ENCODE peak calls at places on chromosomes 11 and 22, in four cellular contexts. Z, B, G and L are unnamed samples.
A peak's percentile ranks its signal among the peaks of the same experiment; 100 is the strongest.

GRCh38 chr22:41816871-41817270 is 16.0 kb upstream of the SREBF2 start:
- DNase-seq in G (no peak), B (no peak), Z (no peak), L (no peak)

GRCh38 chr11:70170596-70171210 is 32.4 kb upstream of the FADD start:
- DNase-seq in Z (no peak), G (no peak), B (no peak), L (no peak)

GRCh38 chr22:11613898-11614755 is 3913.9 kb upstream of the OR11H1 start:
- DNase-seq in G (no peak), Z (no peak), B (no peak), L (no peak)

GRCh38 chr11:1219446-1219835 is 3.4 kb upstream of the MUC5B start:
- DNase-seq in Z (no peak), G (no peak), B (no peak), L (peak; percentile 60)

GRCh38 chr11:102921587-102922220 is 33.8 kb downstream of the MMP13 start:
- DNase-seq in B (no peak), Z (no peak), G (no peak), L (no peak)

GRCh38 chr11:13321431-13321830 is 43.8 kb downstream of the BMAL1 start:
- DNase-seq in G (no peak), Z (no peak), B (no peak), L (no peak)

GRCh38 chr22:16781074-16781763 is 44.0 kb downstream of the XKR3 start:
- DNase-seq in G (no peak), Z (no peak), B (no peak), L (no peak)

GRCh38 chr11:134945993-134946392 is 534.0 kb upstream of the B3GAT1 start:
- DNase-seq in Z (no peak), B (no peak), G (no peak), L (no peak)

GRCh38 chr11:124109377-124109776 is 5.9 kb upstream of the VWA5A start:
- DNase-seq in Z (no peak), B (no peak), G (no peak), L (no peak)

GRCh38 chr11:124115782-124116616 is 749 bp downstream of the VWA5A start:
- DNase-seq in G (no peak), Z (no peak), B (peak; percentile 17), L (no peak)

GRCh38 chr11:124113890-124114289 is 1.4 kb upstream of the VWA5A start:
- DNase-seq in G (peak; percentile 45), Z (no peak), B (peak; percentile 68), L (no peak)

GRCh38 chr11:124119103-124119502 is 3.9 kb downstream of the VWA5A start:
- DNase-seq in Z (no peak), G (no peak), B (no peak), L (no peak)

GRCh38 chr11:124114942-124115781 is at the start of gene VWA5A:
- DNase-seq in G (peak; percentile 87), B (peak; percentile 93), Z (peak; percentile 54), L (peak; percentile 88)
- H3K4me3 ChIP-seq in G (peak within 1 kb of the TSS; percentile 69), B (peak within 1 kb of the TSS; percentile 67), Z (peak within 1 kb of the TSS; percentile 65), L (peak within 1 kb of the TSS; percentile 66)

DNA sequence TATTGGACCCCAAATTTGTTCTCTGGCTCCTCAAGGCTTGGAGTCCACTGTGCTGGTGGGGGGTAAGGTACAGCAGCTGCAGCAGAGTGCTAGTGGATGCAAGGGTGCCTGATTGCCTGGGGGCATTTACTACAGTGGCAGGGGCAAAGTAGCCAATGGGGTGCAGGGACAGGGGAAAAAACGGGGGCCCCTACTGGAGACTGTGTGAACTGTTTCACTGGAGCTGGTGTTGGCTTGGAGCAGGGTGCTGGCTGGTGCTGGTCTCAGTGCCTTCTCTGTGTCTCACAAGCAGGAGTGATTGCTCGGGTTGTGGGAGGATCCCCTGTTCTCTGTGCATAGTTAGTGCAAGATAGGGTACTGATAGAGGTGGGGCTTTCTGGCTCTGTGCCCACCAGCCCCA is 935.9 kb downstream of the JRKL start:
- DNase-seq in B (no peak), G (no peak), Z (no peak), L (no peak)
- H3K4me3 ChIP-seq in B (no peak overlapping the region), G (no peak overlapping the region), Z (no peak overlapping the region), L (no peak overlapping the region)

GRCh38 chr22:27720860-27721259 is 80.7 kb downstream of the MN1 start:
- DNase-seq in G (no peak), B (no peak), Z (no peak), L (no peak)

GRCh38 chr22:27724706-27725105 is 76.8 kb downstream of the MN1 start:
- DNase-seq in B (no peak), G (no peak), Z (no peak), L (peak; percentile 49)

GRCh38 chr22:27723708-27724107 is 77.8 kb downstream of the MN1 start:
- DNase-seq in Z (no peak), B (no peak), G (no peak), L (no peak)

GRCh38 chr22:27724181-27724580 is 77.4 kb downstream of the MN1 start:
- DNase-seq in Z (no peak), G (no peak), B (no peak), L (no peak)

DNA sequence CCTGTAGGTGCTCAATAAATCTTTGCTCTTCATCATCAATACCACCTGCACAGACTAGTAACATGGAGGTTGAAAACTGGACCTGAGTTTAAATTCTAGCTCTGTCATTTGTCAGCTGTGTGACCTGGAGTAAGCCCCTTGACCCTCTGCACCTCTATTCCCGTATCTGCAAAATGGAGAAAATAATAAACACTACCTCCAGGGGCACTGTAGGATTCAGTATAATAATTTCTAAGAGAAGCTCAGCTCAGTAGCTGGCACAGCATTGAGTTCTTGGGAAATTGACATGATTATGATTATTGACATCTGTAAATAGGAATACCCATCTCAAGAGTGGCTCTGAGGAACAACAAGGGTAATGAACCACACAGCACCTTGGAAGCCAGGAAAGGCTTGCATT is 78.4 kb downstream of the MN1 start:
- DNase-seq in B (no peak), Z (no peak), G (no peak), L (no peak)
- H3K4me3 ChIP-seq in B (no peak overlapping the region), Z (no peak overlapping the region), G (no peak overlapping the region), L (no peak overlapping the region)

DNA sequence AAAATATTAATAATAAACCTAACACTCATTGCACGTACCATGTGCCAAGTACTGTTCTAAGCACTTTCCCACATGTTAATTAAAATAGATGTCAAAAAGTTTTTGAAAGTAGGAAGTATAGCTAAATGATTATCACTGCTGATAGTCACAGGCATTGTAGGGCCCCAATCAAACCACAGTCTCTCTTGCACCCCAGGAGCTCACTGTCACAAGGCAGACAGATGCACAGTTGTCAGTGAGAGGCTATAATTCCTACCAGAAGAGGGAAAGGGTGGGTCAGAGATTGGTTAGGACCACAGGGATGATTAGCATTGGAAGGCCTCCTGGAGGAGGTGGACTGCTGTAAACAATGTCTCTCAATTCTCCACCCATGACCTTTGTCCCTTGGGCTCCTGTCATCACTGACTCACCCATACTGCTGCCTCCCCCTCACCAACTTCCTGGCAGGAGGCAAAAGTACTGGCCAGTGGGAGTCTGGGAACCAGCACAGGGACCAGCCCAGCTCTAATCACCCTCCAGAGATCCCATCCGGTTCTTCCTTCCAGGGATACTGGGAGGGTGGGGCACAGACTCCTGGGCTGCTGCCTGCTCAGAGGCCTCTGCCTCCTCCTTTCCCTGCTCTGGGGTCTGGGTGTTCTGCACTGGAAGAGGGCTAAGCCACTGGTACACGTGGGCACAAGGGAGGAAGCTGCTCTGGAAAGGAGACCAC is 1.1 kb upstream of the POLD4 start:
- DNase-seq in B (peak; percentile 84), G (peak; percentile 99), Z (peak; percentile 89), L (no peak)
- H3K4me3 ChIP-seq in B (peak overlapping the region; percentile 90), G (peak overlapping the region; percentile 75), Z (peak overlapping the region; percentile 44), L (no peak overlapping the region)

GRCh38 chr11:8807544-8808225 is 103.3 kb upstream of the AKIP1 start:
- DNase-seq in G (peak; percentile 94), B (peak; percentile 42), Z (peak; percentile 63), L (no peak)
- H3K4me3 ChIP-seq in G (peak overlapping the region; percentile 33), B (no peak overlapping the region), Z (peak overlapping the region; percentile 37), L (peak overlapping the region; percentile 59)

GRCh38 chr11:19245351-19245750 is 4.6 kb upstream of the E2F8 start:
- DNase-seq in B (no peak), Z (no peak), G (no peak), L (no peak)

GRCh38 chr11:19243601-19244000 is 2.9 kb upstream of the E2F8 start:
- DNase-seq in G (no peak), Z (no peak), B (no peak), L (no peak)

GRCh38 chr11:19243143-19243542 is 2.4 kb upstream of the E2F8 start:
- DNase-seq in B (no peak), G (no peak), Z (no peak), L (no peak)

GRCh38 chr11:19244084-19244483 is 3.3 kb upstream of the E2F8 start:
- DNase-seq in Z (no peak), G (peak; percentile 53), B (peak; percentile 48), L (no peak)

DNA sequence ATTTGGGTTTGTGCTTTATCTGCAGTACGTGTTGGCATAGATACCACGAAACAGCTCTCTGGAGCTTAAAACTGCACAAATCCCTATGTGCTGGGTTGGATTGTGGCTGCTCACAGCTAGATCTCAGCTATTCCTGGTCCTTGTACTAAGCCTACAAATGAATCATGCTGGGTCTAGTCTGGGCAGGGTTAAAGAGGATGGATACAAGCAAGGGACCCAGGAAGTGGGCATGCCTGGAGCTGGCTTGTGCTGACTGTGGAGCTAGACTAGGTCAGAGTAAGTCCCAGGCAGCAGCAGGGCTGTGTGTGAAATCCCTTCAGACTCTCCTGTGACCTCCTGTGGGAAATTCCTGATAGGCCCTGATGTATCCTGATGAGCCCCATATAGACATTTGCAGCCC is 3.9 kb upstream of the E2F8 start:
- DNase-seq in G (no peak), B (no peak), Z (no peak), L (no peak)
- H3K4me3 ChIP-seq in G (no peak overlapping the region), B (no peak overlapping the region), Z (no peak overlapping the region), L (no peak overlapping the region)